ENCODE peak calls at places on chromosomes 2 and 18, in five cellular contexts. P, A, E, Z and M are unnamed samples.

GRCh38 chr18:40534748-40535147 is 1420.3 kb upstream of the PIK3C3 start:
- DNase-seq in Z (no peak), P (no peak), E (no peak), A (peak), M (no peak)

GRCh38 chr18:49031511-49032188 is 80.9 kb upstream of the SMAD7 start:
- DNase-seq in E (peak), Z (no peak), A (no peak), P (no peak), M (no peak)

GRCh38 chr2:42813773-42814172 is 21.4 kb upstream of the HAAO start:
- DNase-seq in A (no peak), E (no peak), Z (no peak), P (no peak), M (no peak)

GRCh38 chr2:158664987-158665386 is 130.1 kb upstream of the DAPL1 start:
- DNase-seq in Z (no peak), A (no peak), E (no peak), P (no peak), M (no peak)

GRCh38 chr2:44801676-44802408 is 139.7 kb upstream of the SIX3 start:
- DNase-seq in Z (no peak), A (no peak), E (no peak), P (no peak), M (no peak)

GRCh38 chr2:36478332-36478738 is 119.6 kb downstream of the FEZ2 start:
- DNase-seq in E (no peak), Z (peak), A (peak), P (no peak), M (no peak)

GRCh38 chr2:180258041-180258537 is 251.0 kb upstream of the CWC22 start:
- DNase-seq in E (no peak), P (no peak), A (no peak), Z (no peak), M (no peak)

GRCh38 chr18:5584751-5585417 is 41.1 kb upstream of the EPB41L3 start:
- DNase-seq in Z (no peak), A (peak), P (no peak), E (no peak), M (no peak)

GRCh38 chr18:70453058-70453775 is 164.4 kb downstream of the SOCS6 start:
- DNase-seq in A (no peak), E (no peak), Z (no peak), P (no peak), M (no peak)

GRCh38 chr2:72095364-72095763 is 52.3 kb downstream of the CYP26B1 start:
- DNase-seq in A (no peak), Z (no peak), E (no peak), P (no peak), M (no peak)

GRCh38 chr2:70983506-70984227 is 5.2 kb downstream of the ANKRD53 start:
- DNase-seq in A (no peak), E (no peak), Z (peak), P (no peak), M (no peak)

GRCh38 chr2:167293172-167293781 is 405.0 kb downstream of the XIRP2 start:
- DNase-seq in Z (peak), A (no peak), P (no peak), E (no peak), M (no peak)

GRCh38 chr18:77178559-77178958 is 46.0 kb upstream of the MBP start:
- DNase-seq in Z (no peak), E (no peak), P (no peak), A (no peak), M (no peak)

GRCh38 chr2:180442860-180443644 is 436.0 kb upstream of the CWC22 start:
- DNase-seq in A (peak), E (no peak), P (no peak), Z (no peak), M (no peak)

GRCh38 chr18:52536039-52536438 is 196.0 kb downstream of the DCC start:
- DNase-seq in P (no peak), A (no peak), Z (no peak), E (no peak), M (no peak)

GRCh38 chr2:117948585-117948984 is 65.3 kb downstream of the CCDC93 start:
- DNase-seq in Z (no peak), E (no peak), A (no peak), P (no peak), M (no peak)
- H3K4me3 ChIP-seq in Z (no peak), E (no peak), A (no peak), P (no peak), M (no peak)

DNA sequence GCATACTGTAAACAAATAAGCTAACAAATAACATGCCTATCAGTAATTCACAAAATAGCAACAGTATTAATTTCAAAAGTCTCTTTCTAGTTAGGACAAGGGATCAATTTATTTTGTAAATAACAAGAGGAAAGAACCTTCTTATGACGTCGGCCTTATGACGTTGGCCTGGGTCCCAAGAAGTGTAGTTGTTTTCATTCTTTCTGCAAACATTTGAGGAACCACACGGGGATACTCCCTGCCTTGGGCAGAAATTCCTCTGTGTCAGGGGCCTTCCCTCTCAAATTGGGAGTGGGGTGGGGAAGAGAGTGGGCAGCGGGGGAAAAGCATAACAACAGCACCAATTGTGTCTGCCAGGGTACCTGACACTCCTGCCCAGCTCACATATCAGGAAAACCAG is 1.3 kb downstream of the CCDC68 start:
- DNase-seq in Z (no peak), P (no peak), A (no peak), E (no peak), M (no peak)
- H3K4me3 ChIP-seq in Z (no peak), P (peak), A (no peak), E (no peak), M (no peak)

GRCh38 chr2:48420512-48421197 is 109.3 kb upstream of the STON1 start:
- DNase-seq in E (peak), A (peak), Z (peak), P (peak), M (peak)
- H3K4me3 ChIP-seq in E (no peak), A (no peak), Z (no peak), P (peak), M (no peak)

DNA sequence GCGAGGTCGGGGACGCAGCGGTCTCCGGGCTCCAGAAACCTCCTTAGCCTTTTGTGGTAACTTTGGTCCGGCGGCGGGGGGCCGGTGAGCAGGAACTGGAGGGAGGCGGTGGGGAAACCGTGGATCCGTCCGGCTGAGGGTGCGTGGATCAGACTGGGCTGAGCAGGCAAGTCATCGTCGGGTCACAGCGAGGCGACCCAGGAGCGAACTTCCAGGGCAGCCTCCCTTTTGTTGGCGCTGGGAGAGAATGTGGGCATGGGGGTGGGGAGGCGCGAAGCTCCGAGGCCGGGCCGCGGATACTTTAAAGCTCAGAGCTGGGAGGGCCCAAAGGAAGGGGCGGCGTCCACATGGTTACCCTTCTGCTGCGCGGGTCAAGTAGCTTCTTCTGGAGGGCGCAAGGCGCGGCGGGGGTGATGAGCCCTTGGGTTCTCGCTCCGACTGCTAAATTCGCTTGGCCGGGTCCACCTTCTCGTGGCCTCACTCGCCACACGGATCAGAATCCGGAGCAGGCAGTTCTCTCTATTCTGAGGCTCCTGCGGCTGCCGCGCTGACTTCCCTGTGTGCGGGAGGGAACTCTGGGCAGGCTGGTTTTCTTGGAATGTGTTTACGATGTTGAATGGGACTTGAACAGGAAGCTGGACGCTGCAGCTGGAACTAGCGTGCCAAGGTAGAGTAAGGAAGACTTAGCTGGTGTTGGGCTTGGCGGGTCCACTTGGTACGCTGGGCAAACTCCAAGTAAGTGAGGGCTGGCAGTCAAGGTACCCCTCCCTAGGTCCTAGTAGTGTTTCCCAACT is 969 bp downstream of the GULP1 start:
- DNase-seq in E (no peak), Z (peak), P (no peak), A (peak), M (peak)
- H3K4me3 ChIP-seq in E (no peak), Z (peak), P (peak), A (peak), M (peak)

GRCh38 chr2:240229603-240230423 is 89.4 kb upstream of the OTOS start:
- DNase-seq in P (no peak), A (no peak), Z (peak), E (no peak), M (no peak)
- H3K4me3 ChIP-seq in P (no peak), A (no peak), Z (no peak), E (no peak), M (no peak)

GRCh38 chr2:235693279-235693678 is 199.4 kb downstream of the AGAP1 start:
- DNase-seq in E (no peak), P (no peak), Z (no peak), A (no peak), M (no peak)

GRCh38 chr2:235690809-235691450 is 197.1 kb downstream of the AGAP1 start:
- DNase-seq in E (no peak), A (no peak), P (no peak), Z (no peak), M (no peak)

GRCh38 chr2:235692076-235692475 is 198.2 kb downstream of the AGAP1 start:
- DNase-seq in A (no peak), Z (no peak), E (no peak), P (no peak), M (no peak)

GRCh38 chr2:235694721-235695601 is 201.1 kb downstream of the AGAP1 start:
- DNase-seq in E (no peak), A (no peak), Z (no peak), P (peak), M (no peak)

GRCh38 chr2:235692671-235693171 is 198.9 kb downstream of the AGAP1 start:
- DNase-seq in A (no peak), P (no peak), E (no peak), Z (no peak), M (no peak)
- H3K4me3 ChIP-seq in A (no peak), P (no peak), E (no peak), Z (no peak), M (no peak)

GRCh38 chr2:181954538-181954883 is 31.1 kb upstream of the PPP1R1C start:
- DNase-seq in P (no peak), A (no peak), E (no peak), Z (no peak), M (no peak)

GRCh38 chr2:181952413-181953226 is 33.0 kb upstream of the PPP1R1C start:
- DNase-seq in Z (no peak), P (no peak), E (no peak), A (no peak), M (no peak)

GRCh38 chr2:181957668-181958067 is 28.0 kb upstream of the PPP1R1C start:
- DNase-seq in P (no peak), A (no peak), E (no peak), Z (no peak), M (no peak)

GRCh38 chr2:181955010-181955409 is 30.6 kb upstream of the PPP1R1C start:
- DNase-seq in A (no peak), E (no peak), Z (no peak), P (no peak), M (no peak)

GRCh38 chr2:181953773-181954537 is 31.7 kb upstream of the PPP1R1C start:
- DNase-seq in P (peak), E (peak), Z (peak), A (no peak), M (peak)
- H3K4me3 ChIP-seq in P (peak), E (no peak), Z (no peak), A (no peak), M (no peak)

DNA sequence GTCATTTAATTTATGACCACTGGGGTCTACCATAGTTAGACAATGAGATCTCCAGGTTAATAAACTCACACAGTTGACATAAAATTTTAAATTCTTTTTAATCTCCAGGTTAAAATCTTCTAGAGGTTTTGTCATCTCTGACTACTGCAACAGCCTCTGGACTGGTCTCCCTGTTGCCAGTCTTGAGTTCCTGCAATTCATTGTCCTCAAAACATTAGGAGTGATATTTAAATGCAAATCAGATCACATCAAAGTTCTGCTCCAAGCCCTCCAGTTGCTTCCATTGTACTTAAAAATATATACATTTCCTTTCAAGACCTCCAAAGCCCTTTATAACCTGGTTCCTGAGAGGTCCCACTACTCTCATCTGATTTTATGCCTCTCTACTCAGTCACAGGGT is 18.5 kb upstream of the LINC00305 start:
- DNase-seq in A (no peak), E (no peak), Z (no peak), P (no peak), M (no peak)
- H3K4me3 ChIP-seq in A (no peak), E (no peak), Z (no peak), P (no peak), M (no peak)